ENCODE peak calls at places on chromosomes 11 and 22, in ten cellular contexts. E is body of pancreas, R is lower lobe of right lung, Q is left ventricle myocardium inferior, B is progenitor cell of endocrine pancreas, V is nephron progenitor cell, X is dorsolateral prefrontal cortex, J is heart left ventricle, G is epithelial cell of esophagus, U is bronchial epithelial cell. L is an unnamed sample.

GRCh38 chr11:64803163-64803845 is at the start of gene MAP4K2:
- DNase-seq in V (peak; percentile 93), Q (peak; percentile 91), E (peak; percentile 89), B (peak; percentile 77), G (peak; percentile 84), J (peak; percentile 93), R (peak; percentile 92), X (peak; percentile 69), U (peak; percentile 72), L (peak; percentile 88)

GRCh38 chr11:28461338-28461737 is 353.1 kb downstream of the METTL15 start:
- DNase-seq in V (no peak), X (no peak), B (no peak), J (no peak), R (no peak), U (no peak), G (no peak), Q (no peak), E (no peak), L (peak; percentile 73)

GRCh38 chr11:20854214-20854613 is 184.8 kb downstream of the NELL1 start:
- DNase-seq in Q (no peak), R (no peak), G (no peak), X (no peak), E (no peak), J (no peak), U (no peak), B (peak; percentile 15), V (peak; percentile 43), L (no peak)

GRCh38 chr11:72935705-72936104 is 121.5 kb downstream of the ATG16L2 start:
- DNase-seq in J (no peak), B (no peak), X (no peak), R (no peak), E (no peak), G (no peak), V (no peak), Q (no peak), U (no peak), L (no peak)

GRCh38 chr11:81092517-81092916 is 1641.1 kb downstream of the FAM181B start:
- DNase-seq in B (no peak), Q (no peak), X (no peak), R (no peak), V (no peak), G (no peak), J (no peak), E (no peak), U (no peak), L (no peak)

GRCh38 chr11:110130642-110131238 is 37.5 kb downstream of the ZC3H12C start:
- DNase-seq in X (no peak), Q (no peak), E (no peak), G (peak; percentile 82), V (no peak), B (peak; percentile 38), U (no peak), J (peak; percentile 31), R (no peak), L (peak; percentile 70)

GRCh38 chr11:6315811-6316425 is 4.4 kb downstream of the CAVIN3 start:
- DNase-seq in U (peak; percentile 46), V (peak; percentile 63), R (peak; percentile 65), B (peak; percentile 29), X (peak; percentile 41), Q (peak; percentile 54), G (peak; percentile 66), E (peak; percentile 68), J (peak; percentile 59), L (peak; percentile 78)

GRCh38 chr11:118265954-118266353 is 1.9 kb upstream of the MPZL2 start:
- DNase-seq in R (peak; percentile 89), B (no peak), U (peak; percentile 80), G (peak; percentile 69), Q (peak; percentile 20), V (no peak), X (no peak), J (peak; percentile 37), E (peak; percentile 28), L (no peak)

GRCh38 chr11:6737872-6738466 is 33.8 kb downstream of the OR2AG2 start:
- DNase-seq in U (peak; percentile 51), B (no peak), V (peak; percentile 27), R (no peak), Q (no peak), E (peak; percentile 54), X (no peak), G (peak; percentile 60), J (no peak), L (peak; percentile 58)

GRCh38 chr11:119375629-119376196 is 5.8 kb downstream of the USP2 start:
- DNase-seq in U (no peak), X (peak; percentile 88), R (no peak), E (peak; percentile 79), B (no peak), Q (peak; percentile 85), G (no peak), J (peak; percentile 93), V (no peak), L (peak; percentile 75)

GRCh38 chr11:68051191-68052136 is 12.6 kb downstream of the TCIRG1 start:
- DNase-seq in J (no peak), R (no peak), B (no peak), G (no peak), X (no peak), E (peak; percentile 28), Q (no peak), U (no peak), V (no peak), L (no peak)

GRCh38 chr11:58059011-58059358 is 28.2 kb downstream of the OR6Q1 start:
- DNase-seq in V (no peak), X (no peak), U (peak; percentile 78), G (peak; percentile 85), R (no peak), J (no peak), Q (no peak), E (peak; percentile 40), B (no peak), L (peak; percentile 90)

GRCh38 chr22:28394711-28395110 is 284.9 kb downstream of the TTC28 start:
- DNase-seq in G (no peak), J (no peak), E (no peak), X (no peak), Q (no peak), V (no peak), U (no peak), B (no peak), R (no peak), L (no peak)

GRCh38 chr11:3221408-3222002 is 2.9 kb upstream of the MRGPRG start:
- DNase-seq in G (no peak), J (no peak), R (no peak), X (peak; percentile 20), Q (no peak), V (no peak), E (no peak), B (no peak), U (no peak), L (no peak)

GRCh38 chr11:62716816-62717215 is 9.3 kb downstream of the GNG3 start:
- DNase-seq in Q (no peak), E (no peak), R (no peak), V (no peak), X (peak; percentile 24), U (no peak), J (no peak), G (no peak), B (no peak), L (no peak)

GRCh38 chr11:83319346-83319745 is 33.2 kb upstream of the CCDC90B start:
- DNase-seq in V (no peak), X (no peak), Q (no peak), U (peak; percentile 77), B (no peak), J (no peak), G (peak; percentile 71), R (no peak), E (no peak), L (no peak)

GRCh38 chr22:49667236-49667635 is 160.4 kb downstream of the BRD1 start:
- DNase-seq in Q (peak; percentile 52), V (no peak), E (no peak), B (no peak), U (no peak), X (no peak), G (no peak), J (peak; percentile 61), R (peak; percentile 60), L (no peak)

GRCh38 chr11:7311903-7312302 is 60.2 kb downstream of the SYT9 start:
- DNase-seq in G (no peak), J (no peak), R (no peak), B (no peak), Q (no peak), V (no peak), E (no peak), U (no peak), X (no peak), L (no peak)

GRCh38 chr22:22130956-22131355 is 113.6 kb upstream of the VPREB1 start:
- DNase-seq in V (no peak), X (no peak), G (no peak), Q (no peak), J (no peak), R (no peak), U (no peak), E (no peak), B (no peak), L (no peak)
- TF ChIP-seq CTCF in V (no peak), X (no peak), G (no peak), Q (no peak), J (no peak), R (no peak), U (no peak), E (no peak), B (no peak), L (no peak)

DNA sequence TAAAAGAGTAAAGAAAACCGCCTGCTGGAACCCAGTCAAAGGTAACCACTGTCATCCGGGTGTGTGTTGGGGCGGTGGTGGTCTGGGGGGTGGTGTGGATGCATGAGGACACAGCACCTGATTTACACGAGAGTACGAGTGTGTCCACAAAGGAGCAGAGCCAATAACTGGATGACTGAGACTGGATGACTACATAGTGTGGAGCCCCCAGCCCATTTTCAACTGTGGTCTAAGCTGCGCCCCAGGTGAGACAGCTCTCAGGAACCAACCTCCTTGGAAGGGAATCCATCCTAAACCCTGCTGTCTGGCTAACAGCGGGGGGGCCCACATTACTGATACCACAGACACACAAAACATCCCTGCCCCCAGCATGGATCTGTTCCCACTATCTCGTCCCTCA is 5.6 kb downstream of the CELSR1 start:
- DNase-seq in J (no peak), B (no peak), U (no peak), V (no peak), E (no peak), X (no peak), G (no peak), Q (no peak), R (no peak), L (no peak)
- TF ChIP-seq CTCF in J (no peak), B (no peak), U (no peak), V (no peak), E (no peak), X (no peak), G (no peak), Q (no peak), R (no peak), L (no peak)

GRCh38 chr11:132846080-132846479 is 686.2 kb downstream of the OPCML start:
- DNase-seq in E (no peak), G (no peak), J (no peak), R (no peak), U (no peak), V (no peak), X (no peak), B (no peak), Q (no peak), L (no peak)
- TF ChIP-seq CTCF in E (no peak), G (no peak), J (no peak), R (no peak), U (no peak), V (no peak), X (no peak), B (no peak), Q (no peak), L (no peak)

DNA sequence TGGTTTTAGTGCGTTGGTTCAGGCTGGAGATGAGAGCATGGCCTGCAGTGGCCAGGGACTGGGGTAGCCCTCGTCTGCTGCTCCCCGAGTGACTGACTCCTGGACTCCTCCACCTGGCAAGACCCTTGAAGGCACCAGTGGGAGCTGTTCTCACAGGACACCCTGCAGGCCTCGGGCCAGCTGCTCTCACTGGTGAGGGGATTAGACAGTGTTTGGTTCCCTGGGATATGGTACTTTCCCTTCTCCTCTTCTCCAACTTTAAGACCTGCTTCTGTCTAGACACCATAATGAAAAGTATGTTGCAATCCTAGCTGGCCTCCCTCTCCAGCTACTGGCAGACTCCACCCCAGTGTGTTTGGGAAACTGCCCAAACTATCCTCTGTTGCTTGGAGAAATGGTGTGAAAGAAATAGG is 168.8 kb upstream of the CADM1 start:
- DNase-seq in Q (peak; percentile 30), V (no peak), E (no peak), J (peak; percentile 54), X (no peak), G (no peak), U (peak; percentile 22), R (no peak), B (no peak), L (no peak)
- TF ChIP-seq CTCF in Q (no peak), V (no peak), E (no peak), J (no peak), X (no peak), G (no peak), U (no peak), R (no peak), B (no peak), L (no peak)

L was measured in cardiac fibroblast.